ENCODE peak calls at places on chromosomes 3 and 15, in five cellular contexts. One of them, this sample, is unnamed.

GRCh38 chr15:88187195-88187594 is 69.3 kb downstream of the NTRK3 start:
- DNase-seq in WTC11: no peak
- DNase-seq in HepG2: no peak
- DNase-seq in endothelial cell of umbilical vein: no peak
- DNase-seq in A549: peak
- DNase-seq in this sample: no peak

GRCh38 chr3:190117995-190118394 is 2.7 kb downstream of the P3H2 start:
- DNase-seq in WTC11: no peak
- DNase-seq in HepG2: no peak
- DNase-seq in endothelial cell of umbilical vein: peak
- DNase-seq in A549: no peak
- DNase-seq in this sample: no peak

GRCh38 chr3:15768421-15769255 is 29.1 kb downstream of the ANKRD28 start:
- DNase-seq in WTC11: no peak
- DNase-seq in HepG2: peak
- DNase-seq in endothelial cell of umbilical vein: peak
- DNase-seq in A549: peak
- DNase-seq in this sample: peak

GRCh38 chr3:161171113-161171512 is 50.0 kb upstream of the NMD3 start:
- DNase-seq in WTC11: no peak
- DNase-seq in HepG2: no peak
- DNase-seq in endothelial cell of umbilical vein: peak
- DNase-seq in A549: no peak
- DNase-seq in this sample: no peak

GRCh38 chr15:82539690-82540054 is 585 bp downstream of the RPS17 start:
- DNase-seq in WTC11: no peak
- DNase-seq in HepG2: no peak
- DNase-seq in endothelial cell of umbilical vein: no peak
- DNase-seq in A549: no peak
- DNase-seq in this sample: peak

GRCh38 chr3:171088984-171089754 is 62.6 kb upstream of the SLC2A2 start:
- DNase-seq in WTC11: no peak
- DNase-seq in HepG2: peak
- DNase-seq in endothelial cell of umbilical vein: peak
- DNase-seq in A549: no peak
- DNase-seq in this sample: no peak

GRCh38 chr15:61871926-61872522 is 188.2 kb downstream of the VPS13C start:
- DNase-seq in WTC11: no peak
- DNase-seq in HepG2: peak
- DNase-seq in endothelial cell of umbilical vein: peak
- DNase-seq in A549: peak
- DNase-seq in this sample: peak

GRCh38 chr3:65855370-65856100 is 183.2 kb downstream of the MAGI1 start:
- DNase-seq in WTC11: no peak
- DNase-seq in HepG2: peak
- DNase-seq in endothelial cell of umbilical vein: no peak
- DNase-seq in A549: no peak
- DNase-seq in this sample: no peak

GRCh38 chr15:72271895-72272212 is 500 bp downstream of the PARP6 start:
- DNase-seq in WTC11: no peak
- DNase-seq in HepG2: no peak
- DNase-seq in endothelial cell of umbilical vein: peak
- DNase-seq in A549: peak
- DNase-seq in this sample: peak

GRCh38 chr15:48680841-48681240 is 35.3 kb upstream of the FBN1 start:
- DNase-seq in WTC11: no peak
- DNase-seq in HepG2: no peak
- DNase-seq in endothelial cell of umbilical vein: no peak
- DNase-seq in A549: no peak
- DNase-seq in this sample: no peak

GRCh38 chr3:138496436-138496835 is 62.0 kb downstream of the ESYT3 start:
- DNase-seq in WTC11: no peak
- DNase-seq in HepG2: no peak
- DNase-seq in endothelial cell of umbilical vein: no peak
- DNase-seq in A549: no peak
- DNase-seq in this sample: no peak

GRCh38 chr15:80750591-80750990 is 28.6 kb upstream of the CEMIP start:
- DNase-seq in WTC11: no peak
- DNase-seq in HepG2: no peak
- DNase-seq in endothelial cell of umbilical vein: no peak
- DNase-seq in A549: no peak
- DNase-seq in this sample: no peak

GRCh38 chr3:129195731-129196256 is 12.1 kb upstream of the CNBP start:
- DNase-seq in WTC11: no peak
- DNase-seq in HepG2: peak
- DNase-seq in endothelial cell of umbilical vein: peak
- DNase-seq in A549: no peak
- DNase-seq in this sample: peak

GRCh38 chr15:79602731-79603130 is 170.6 kb downstream of the MINAR1 start:
- DNase-seq in WTC11: no peak
- DNase-seq in HepG2: no peak
- DNase-seq in endothelial cell of umbilical vein: no peak
- DNase-seq in A549: no peak
- DNase-seq in this sample: no peak

GRCh38 chr15:89419370-89419984 is 76.9 kb downstream of the RHCG start:
- DNase-seq in WTC11: peak
- DNase-seq in HepG2: peak
- DNase-seq in endothelial cell of umbilical vein: peak
- DNase-seq in A549: peak
- DNase-seq in this sample: peak

GRCh38 chr3:128971421-128971820 is 22.5 kb downstream of the CFAP92 start:
- DNase-seq in WTC11: no peak
- DNase-seq in HepG2: no peak
- DNase-seq in endothelial cell of umbilical vein: no peak
- DNase-seq in A549: no peak
- DNase-seq in this sample: no peak

GRCh38 chr3:52645549-52645948 is 40.2 kb downstream of the PBRM1 start:
- DNase-seq in WTC11: no peak
- DNase-seq in HepG2: no peak
- DNase-seq in endothelial cell of umbilical vein: no peak
- DNase-seq in A549: no peak
- DNase-seq in this sample: no peak

GRCh38 chr3:141797167-141797773 is 34.1 kb downstream of the GRK7 start:
- DNase-seq in WTC11: peak
- DNase-seq in HepG2: no peak
- DNase-seq in endothelial cell of umbilical vein: peak
- DNase-seq in A549: no peak
- DNase-seq in this sample: no peak

GRCh38 chr3:49653016-49653415 is 21.1 kb upstream of the APEH start:
- DNase-seq in WTC11: no peak
- DNase-seq in HepG2: no peak
- DNase-seq in endothelial cell of umbilical vein: no peak
- DNase-seq in A549: no peak
- DNase-seq in this sample: no peak

GRCh38 chr3:141114816-141115458 is 63.8 kb downstream of the SPSB4 start:
- DNase-seq in WTC11: peak
- DNase-seq in HepG2: peak
- DNase-seq in endothelial cell of umbilical vein: no peak
- DNase-seq in A549: peak
- DNase-seq in this sample: peak

GRCh38 chr3:107432646-107433045 is 55.4 kb downstream of the CCDC54 start:
- DNase-seq in WTC11: no peak
- DNase-seq in HepG2: no peak
- DNase-seq in endothelial cell of umbilical vein: no peak
- DNase-seq in A549: no peak
- DNase-seq in this sample: no peak

GRCh38 chr15:56341201-56341600 is 24.0 kb upstream of the TEX9 start:
- DNase-seq in WTC11: no peak
- DNase-seq in HepG2: no peak
- DNase-seq in endothelial cell of umbilical vein: no peak
- DNase-seq in A549: no peak
- DNase-seq in this sample: no peak

GRCh38 chr3:171828852-171829770 is 14.0 kb upstream of the TMEM212 start:
- DNase-seq in WTC11: no peak
- DNase-seq in HepG2: no peak
- DNase-seq in endothelial cell of umbilical vein: peak
- DNase-seq in A549: no peak
- DNase-seq in this sample: no peak

GRCh38 chr15:68991723-68992122 is 22.8 kb upstream of the NOX5 start:
- DNase-seq in WTC11: no peak
- DNase-seq in HepG2: no peak
- DNase-seq in endothelial cell of umbilical vein: no peak
- DNase-seq in A549: no peak
- DNase-seq in this sample: peak

GRCh38 chr15:55846108-55846707 is 103.3 kb upstream of the PRTG start:
- DNase-seq in WTC11: peak
- DNase-seq in HepG2: peak
- DNase-seq in endothelial cell of umbilical vein: peak
- DNase-seq in A549: peak
- DNase-seq in this sample: peak

GRCh38 chr3:159032311-159032710 is 230.5 kb downstream of the MFSD1 start:
- DNase-seq in WTC11: no peak
- DNase-seq in HepG2: no peak
- DNase-seq in endothelial cell of umbilical vein: no peak
- DNase-seq in A549: no peak
- DNase-seq in this sample: no peak

GRCh38 chr3:37941608-37942540 is 48.7 kb upstream of the VILL start:
- DNase-seq in WTC11: no peak
- DNase-seq in HepG2: no peak
- DNase-seq in endothelial cell of umbilical vein: peak
- DNase-seq in A549: no peak
- DNase-seq in this sample: no peak

GRCh38 chr15:23416349-23417276 is 30.4 kb downstream of the GOLGA6L2 start:
- DNase-seq in WTC11: peak
- DNase-seq in HepG2: no peak
- DNase-seq in endothelial cell of umbilical vein: no peak
- DNase-seq in A549: no peak
- DNase-seq in this sample: peak

GRCh38 chr3:61562810-61563613 is 1.6 kb downstream of the PTPRG start:
- DNase-seq in WTC11: peak
- DNase-seq in HepG2: peak
- DNase-seq in endothelial cell of umbilical vein: peak
- DNase-seq in A549: peak
- DNase-seq in this sample: no peak

GRCh38 chr15:81227716-81228115 is 31.0 kb downstream of the IL16 start:
- DNase-seq in WTC11: no peak
- DNase-seq in HepG2: no peak
- DNase-seq in endothelial cell of umbilical vein: no peak
- DNase-seq in A549: no peak
- DNase-seq in this sample: no peak

GRCh38 chr15:60421544-60421943 is 23.8 kb upstream of the ANXA2 start:
- DNase-seq in WTC11: no peak
- DNase-seq in HepG2: no peak
- DNase-seq in endothelial cell of umbilical vein: peak
- DNase-seq in A549: no peak
- DNase-seq in this sample: no peak

GRCh38 chr3:60839242-60839641 is 412.0 kb downstream of the FHIT start:
- DNase-seq in WTC11: no peak
- DNase-seq in HepG2: no peak
- DNase-seq in endothelial cell of umbilical vein: no peak
- DNase-seq in A549: no peak
- DNase-seq in this sample: no peak

DNA sequence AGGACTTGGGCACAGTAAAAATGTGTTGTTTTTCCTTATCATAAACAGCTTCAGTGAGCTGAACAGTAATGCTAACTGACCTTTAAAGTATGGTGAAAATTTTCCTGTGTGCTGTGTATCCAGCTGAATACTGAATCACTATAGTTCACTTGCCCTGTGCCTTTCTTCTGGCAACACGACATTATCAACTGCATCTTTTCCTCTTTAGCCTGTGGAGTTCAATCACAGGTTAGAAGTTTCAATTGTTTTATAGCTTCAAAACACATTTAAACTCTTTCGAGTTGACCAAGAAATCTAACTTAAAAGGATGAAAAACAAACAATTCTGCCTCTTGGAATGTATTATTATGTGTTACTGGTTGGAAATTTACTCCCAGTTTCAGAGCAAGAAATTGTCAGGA is 1120.7 kb upstream of the ALCAM start:
- DNase-seq in WTC11: no peak
- DNase-seq in HepG2: no peak
- DNase-seq in endothelial cell of umbilical vein: peak
- DNase-seq in A549: no peak
- DNase-seq in this sample: no peak
- TF ChIP-seq JUN in WTC11: no peak
- TF ChIP-seq JUN in HepG2: no peak
- TF ChIP-seq JUN in endothelial cell of umbilical vein: no peak
- TF ChIP-seq JUN in A549: no peak
- TF ChIP-seq JUN in this sample: no peak

GRCh38 chr15:74193305-74193718 is 9.3 kb downstream of the STRA6 start:
- DNase-seq in WTC11: no peak
- DNase-seq in HepG2: no peak
- DNase-seq in endothelial cell of umbilical vein: no peak
- DNase-seq in A549: no peak
- DNase-seq in this sample: no peak
- TF ChIP-seq JUN in WTC11: no peak
- TF ChIP-seq JUN in HepG2: no peak
- TF ChIP-seq JUN in endothelial cell of umbilical vein: no peak
- TF ChIP-seq JUN in A549: no peak
- TF ChIP-seq JUN in this sample: no peak

GRCh38 chr3:181823716-181824115 is 112.0 kb downstream of the SOX2 start:
- DNase-seq in WTC11: no peak
- DNase-seq in HepG2: no peak
- DNase-seq in endothelial cell of umbilical vein: no peak
- DNase-seq in A549: no peak
- DNase-seq in this sample: no peak
- TF ChIP-seq JUN in WTC11: no peak
- TF ChIP-seq JUN in HepG2: no peak
- TF ChIP-seq JUN in endothelial cell of umbilical vein: no peak
- TF ChIP-seq JUN in A549: no peak
- TF ChIP-seq JUN in this sample: no peak

DNA sequence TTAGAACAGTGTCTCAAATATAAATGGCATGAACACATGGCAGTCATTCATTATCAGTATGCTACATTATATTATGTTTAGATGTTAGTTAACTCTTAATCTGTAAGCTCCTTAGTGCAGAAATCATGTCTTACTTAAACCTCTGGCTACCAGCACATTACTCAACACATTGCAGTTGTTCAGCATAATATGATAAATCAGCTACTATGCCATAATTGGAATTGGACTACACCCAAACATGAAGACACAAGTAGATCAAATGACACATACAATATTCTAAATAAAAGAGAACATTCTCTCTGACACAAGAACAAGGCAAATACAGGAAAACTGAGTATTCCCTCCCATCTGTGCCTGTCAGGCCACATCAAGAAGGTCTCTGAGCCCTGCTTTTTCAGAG is 116.1 kb downstream of the PCCB start:
- DNase-seq in WTC11: no peak
- DNase-seq in HepG2: no peak
- DNase-seq in endothelial cell of umbilical vein: no peak
- DNase-seq in A549: no peak
- DNase-seq in this sample: no peak
- TF ChIP-seq JUN in WTC11: no peak
- TF ChIP-seq JUN in HepG2: no peak
- TF ChIP-seq JUN in endothelial cell of umbilical vein: no peak
- TF ChIP-seq JUN in A549: no peak
- TF ChIP-seq JUN in this sample: no peak

GRCh38 chr3:177041730-177042551 is 155.3 kb downstream of the TBL1XR1 start:
- DNase-seq in WTC11: no peak
- DNase-seq in HepG2: no peak
- DNase-seq in endothelial cell of umbilical vein: no peak
- DNase-seq in A549: no peak
- DNase-seq in this sample: no peak
- TF ChIP-seq JUN in WTC11: no peak
- TF ChIP-seq JUN in HepG2: no peak
- TF ChIP-seq JUN in endothelial cell of umbilical vein: no peak
- TF ChIP-seq JUN in A549: no peak
- TF ChIP-seq JUN in this sample: no peak

This sample was measured in K562.